ENCODE peak calls at places on chromosomes 6 and 20, in nine cellular contexts. I, X, T, S, V, E, K, L and U are unnamed samples.

GRCh38 chr20:36273414-36274247 is 32.5 kb upstream of the DLGAP4 start:
- DNase-seq in S (no peak), X (peak; percentile 28), K (no peak), E (no peak), T (no peak), L (no peak), V (no peak), I (no peak), U (no peak)

GRCh38 chr20:21090738-21091120 is 15.4 kb downstream of the LINC00237 start:
- DNase-seq in K (no peak), X (no peak), V (no peak), I (no peak), S (no peak), T (no peak), L (no peak), E (no peak), U (no peak)

GRCh38 chr20:58625585-58625984 is 25.5 kb upstream of the STX16 start:
- DNase-seq in E (no peak), L (no peak), T (no peak), X (no peak), K (no peak), I (no peak), S (no peak), V (no peak), U (no peak)

GRCh38 chr6:108665495-108666196 is 104.9 kb downstream of the FOXO3 start:
- DNase-seq in L (no peak), X (no peak), K (no peak), T (no peak), E (no peak), S (no peak), V (no peak), I (no peak), U (no peak)

GRCh38 chr6:127022297-127022696 is 96.2 kb upstream of the RSPO3 start:
- DNase-seq in X (peak; percentile 31), S (no peak), T (no peak), I (peak; percentile 27), K (no peak), L (peak; percentile 67), E (peak; percentile 42), V (no peak), U (no peak)

GRCh38 chr20:25480156-25480555 is 72.7 kb downstream of the GINS1 start:
- DNase-seq in I (no peak), X (no peak), K (no peak), V (no peak), E (no peak), T (no peak), L (no peak), S (peak; percentile 0), U (no peak)

GRCh38 chr6:20180935-20181334 is 31.3 kb downstream of the MBOAT1 start:
- DNase-seq in E (no peak), V (no peak), L (no peak), I (no peak), K (no peak), X (no peak), S (no peak), T (no peak), U (no peak)

GRCh38 chr6:132673376-132674094 is 14.6 kb upstream of the TAAR1 start:
- DNase-seq in V (no peak), L (no peak), I (no peak), X (peak; percentile 47), K (no peak), S (no peak), T (no peak), E (no peak), U (no peak)

GRCh38 chr20:61271273-61272221 is 19.5 kb downstream of the CDH4 start:
- DNase-seq in E (peak; percentile 26), V (no peak), T (no peak), L (no peak), X (no peak), K (no peak), I (no peak), S (no peak), U (no peak)

GRCh38 chr20:9611921-9612320 is 97.5 kb downstream of the LAMP5 start:
- DNase-seq in I (no peak), V (no peak), L (no peak), K (no peak), X (no peak), E (no peak), T (no peak), S (no peak), U (no peak)

GRCh38 chr20:9616455-9616805 is 102.0 kb downstream of the LAMP5 start:
- DNase-seq in L (no peak), K (no peak), S (no peak), I (no peak), T (no peak), X (no peak), E (no peak), V (no peak), U (no peak)

GRCh38 chr20:9615118-9615517 is 100.7 kb downstream of the LAMP5 start:
- DNase-seq in E (no peak), I (no peak), K (no peak), L (no peak), V (no peak), X (no peak), S (no peak), T (no peak), U (no peak)

GRCh38 chr20:9615766-9616454 is 101.5 kb downstream of the LAMP5 start:
- DNase-seq in T (no peak), L (no peak), I (no peak), E (no peak), S (no peak), V (no peak), K (no peak), X (no peak), U (no peak)

DNA sequence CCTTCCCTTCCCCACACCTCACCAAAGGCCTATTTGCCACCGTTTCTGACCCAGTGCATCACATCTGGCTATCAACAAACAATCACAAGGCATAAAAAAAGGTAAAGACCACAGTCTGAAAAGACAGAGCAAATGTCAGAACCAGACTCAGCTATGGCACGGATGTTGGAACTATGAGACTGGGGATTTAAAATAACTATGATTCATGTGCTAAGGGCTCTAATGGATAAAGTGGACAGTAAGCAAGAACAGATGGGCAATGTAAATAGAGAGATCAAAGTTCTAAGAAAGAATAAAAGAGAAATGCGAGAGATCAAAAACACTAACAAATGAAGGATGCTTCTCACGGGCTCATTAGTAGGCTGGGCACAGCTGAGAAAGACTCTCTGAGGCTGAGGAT is 99.5 kb downstream of the LAMP5 start:
- DNase-seq in V (no peak), L (no peak), X (no peak), I (no peak), K (no peak), T (no peak), E (no peak), S (no peak), U (no peak)
- H3K27ac ChIP-seq in V (no peak overlapping the region), L (no peak overlapping the region), X (no peak overlapping the region), I (no peak overlapping the region), K (no peak overlapping the region), T (no peak overlapping the region), E (no peak overlapping the region), S (no peak overlapping the region), U (no peak overlapping the region)

GRCh38 chr6:106746660-106747059 is 117.3 kb downstream of the QRSL1 start:
- DNase-seq in T (no peak), V (no peak), S (no peak), K (no peak), I (no peak), L (no peak), E (peak; percentile 60), X (peak; percentile 37), U (no peak)
- H3K4me3 ChIP-seq in T (no peak overlapping the region), V (no peak overlapping the region), S (no peak overlapping the region), K (no peak overlapping the region), I (no peak overlapping the region), L (no peak overlapping the region), E (no peak overlapping the region), X (no peak overlapping the region), U (no peak overlapping the region)

GRCh38 chr6:46050845-46051405 is 35.3 kb upstream of the CLIC5 start:
- DNase-seq in E (no peak), X (no peak), L (no peak), I (no peak), K (no peak), T (no peak), V (no peak), S (no peak), U (no peak)

GRCh38 chr6:46054531-46054930 is 38.9 kb upstream of the CLIC5 start:
- DNase-seq in L (peak; percentile 59), S (no peak), T (no peak), V (no peak), K (no peak), X (no peak), I (no peak), E (no peak), U (no peak)

GRCh38 chr6:46051962-46052361 is 36.3 kb upstream of the CLIC5 start:
- DNase-seq in L (no peak), K (no peak), X (peak; percentile 74), T (no peak), E (no peak), S (no peak), V (no peak), I (no peak), U (no peak)

GRCh38 chr6:46052479-46052878 is 36.8 kb upstream of the CLIC5 start:
- DNase-seq in I (no peak), L (peak; percentile 35), T (no peak), V (no peak), E (no peak), K (no peak), S (no peak), X (peak; percentile 37), U (no peak)

DNA sequence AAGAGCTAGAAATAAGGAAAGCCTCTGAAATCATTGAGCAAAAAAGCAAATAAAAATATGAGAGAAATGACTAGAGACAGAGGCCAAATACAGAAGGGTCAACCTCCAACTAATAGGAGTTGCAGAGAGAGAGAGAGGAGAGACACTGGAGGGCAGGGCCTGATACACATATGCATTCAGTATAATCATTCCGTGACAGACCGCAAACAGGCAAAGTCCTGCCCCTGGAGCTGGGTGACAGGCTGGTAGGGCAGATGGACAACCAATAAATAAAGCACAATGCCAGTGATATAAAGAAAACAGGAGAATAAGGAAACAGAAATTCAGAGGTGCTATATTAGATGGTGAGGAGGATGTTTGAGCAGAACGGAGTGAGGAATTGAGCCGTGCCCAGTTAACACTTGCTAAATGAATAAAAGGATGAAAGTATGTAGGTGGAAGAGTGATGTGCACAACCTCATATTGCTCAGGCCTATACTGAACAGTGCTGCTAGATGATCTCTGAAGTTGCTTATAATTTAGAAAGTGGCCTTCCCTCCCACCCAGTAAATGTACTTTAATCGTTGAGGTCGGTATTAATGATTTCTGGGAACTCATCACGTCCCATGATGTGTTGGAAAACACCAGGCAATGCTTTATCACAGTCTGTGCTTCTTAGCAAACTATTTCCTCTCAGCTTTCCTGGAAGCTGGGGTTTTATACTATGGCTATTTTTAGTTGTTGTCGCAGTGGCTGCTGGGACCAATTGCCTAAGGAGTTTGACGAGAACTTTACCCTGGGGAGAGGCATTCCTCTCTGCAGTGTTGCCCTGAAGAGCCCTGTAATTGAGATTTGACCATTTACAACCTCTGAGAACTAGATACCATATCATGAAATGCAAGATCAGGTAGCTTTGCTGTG is 37.6 kb upstream of the CLIC5 start:
- DNase-seq in E (peak; percentile 84), L (peak; percentile 88), V (no peak), I (no peak), K (no peak), T (no peak), S (peak; percentile 33), X (peak; percentile 75), U (no peak)
- H3K27ac ChIP-seq in E (peak overlapping the region; percentile 93), L (peak overlapping the region; percentile 85), V (no peak overlapping the region), I (no peak overlapping the region), K (no peak overlapping the region), T (no peak overlapping the region), S (peak overlapping the region; percentile 82), X (peak overlapping the region; percentile 76), U (no peak overlapping the region)

DNA sequence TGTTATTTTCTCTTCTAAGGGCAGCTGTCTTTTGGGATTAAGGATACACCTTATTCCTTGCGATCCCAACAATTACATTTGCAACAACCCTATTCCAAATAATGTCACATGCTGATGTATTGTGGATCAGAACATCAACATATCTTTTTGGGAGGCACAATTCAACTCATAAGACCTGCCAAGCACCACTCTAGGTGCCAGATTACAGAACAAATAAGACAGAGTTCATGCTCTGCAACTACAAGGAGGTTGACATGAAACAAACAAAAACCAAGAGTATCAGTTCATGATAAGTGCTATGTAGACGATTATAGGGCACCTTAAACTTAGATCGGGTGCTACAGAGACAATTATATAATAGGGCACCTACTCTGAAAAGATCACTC is 203.2 kb upstream of the SGK1 start:
- DNase-seq in V (no peak), I (no peak), X (no peak), E (no peak), S (no peak), T (no peak), K (no peak), L (no peak), U (no peak)
- H3K4me3 ChIP-seq in V (no peak overlapping the region), I (no peak overlapping the region), X (no peak overlapping the region), E (no peak overlapping the region), S (no peak overlapping the region), T (no peak overlapping the region), K (no peak overlapping the region), L (no peak overlapping the region), U (no peak overlapping the region)